ENCODE peak calls at places on chromosomes 4 and X, in four cellular contexts. U is HepG2, V is A549, B is GM12878. N is an unnamed sample.

GRCh38 chr4:155735506-155735905 is 23.3 kb upstream of the GUCY1B1 start:
- DNase-seq in U (no peak), V (no peak), B (no peak), N (no peak)

GRCh38 chr4:55499495-55499894 is 47.2 kb downstream of the CLOCK start:
- DNase-seq in U (no peak), V (no peak), B (no peak), N (no peak)

GRCh38 chr4:4574792-4575191 is 32.9 kb upstream of the STX18 start:
- DNase-seq in U (no peak), V (no peak), B (no peak), N (no peak)

GRCh38 chr4:55498051-55498450 is 48.7 kb downstream of the CLOCK start:
- DNase-seq in U (no peak), V (no peak), B (no peak), N (no peak)

GRCh38 chrX:103099706-103100105 is 6.8 kb upstream of the NXF3 start:
- DNase-seq in U (no peak), V (no peak), B (no peak), N (no peak)

GRCh38 chr4:88008133-88008621 is 742 bp downstream of the PKD2 start:
- DNase-seq in U (peak), V (peak), B (no peak), N (peak)

GRCh38 chrX:9785944-9786741 is at the start of gene SHROOM2:
- DNase-seq in U (no peak), V (no peak), B (no peak), N (peak)

GRCh38 chr4:24473309-24473721 is 111.0 kb downstream of the DHX15 start:
- DNase-seq in U (no peak), V (no peak), B (no peak), N (peak)

GRCh38 chr4:17024430-17024829 is 126.0 kb upstream of the LDB2 start:
- DNase-seq in U (no peak), V (no peak), B (no peak), N (no peak)

GRCh38 chrX:149259241-149259640 is 245.9 kb downstream of the IDS start:
- DNase-seq in U (no peak), V (no peak), B (no peak), N (no peak)

GRCh38 chr4:122617597-122618593 is 3.0 kb downstream of the IL21 start:
- DNase-seq in U (no peak), V (no peak), B (no peak), N (no peak)

GRCh38 chr4:37684154-37684553 is 2.0 kb downstream of the RELL1 start:
- DNase-seq in U (no peak), V (no peak), B (no peak), N (no peak)

GRCh38 chr4:8763966-8764901 is 107.4 kb downstream of the HMX1 start:
- DNase-seq in U (no peak), V (no peak), B (no peak), N (no peak)

GRCh38 chr4:2930135-2930805 is 32.9 kb downstream of the NOP14 start:
- DNase-seq in U (peak), V (no peak), B (no peak), N (no peak)

GRCh38 chrX:40065291-40066046 is 32.3 kb downstream of the BCOR start:
- DNase-seq in U (no peak), V (no peak), B (no peak), N (no peak)

GRCh38 chr4:26150948-26151347 is 169.9 kb upstream of the RBPJ start:
- DNase-seq in U (no peak), V (no peak), B (no peak), N (no peak)

GRCh38 chr4:120156115-120156718 is 89.6 kb upstream of the MAD2L1 start:
- DNase-seq in U (peak), V (peak), B (peak), N (peak)

GRCh38 chrX:20412871-20413486 is 146.3 kb upstream of the RPS6KA3 start:
- DNase-seq in U (no peak), V (no peak), B (no peak), N (no peak)

GRCh38 chrX:4588893-4589292 is 875.4 kb upstream of the PRKX start:
- DNase-seq in U (no peak), V (no peak), B (no peak), N (no peak)

GRCh38 chr4:3338321-3338838 is 45.6 kb downstream of the RGS12 start:
- DNase-seq in U (no peak), V (no peak), B (no peak), N (no peak)

GRCh38 chr4:59698041-59698440 is 1502.1 kb upstream of the ADGRL3 start:
- DNase-seq in U (no peak), V (no peak), B (no peak), N (no peak)

GRCh38 chr4:33780952-33781655 is 2463.2 kb downstream of the ARAP2 start:
- DNase-seq in U (no peak), V (peak), B (no peak), N (no peak)

GRCh38 chrX:85503258-85504158 is 124.0 kb upstream of the POF1B start:
- DNase-seq in U (no peak), V (no peak), B (no peak), N (no peak)

GRCh38 chr4:78989697-78990270 is 50.5 kb upstream of the PAQR3 start:
- DNase-seq in U (no peak), V (no peak), B (no peak), N (no peak)

GRCh38 chrX:134542485-134542884 is 82.5 kb downstream of the HPRT1 start:
- DNase-seq in U (no peak), V (no peak), B (no peak), N (no peak)

GRCh38 chrX:151396042-151396826 is 772 bp upstream of the VMA21 start:
- DNase-seq in U (peak), V (no peak), B (peak), N (peak)

GRCh38 chr4:95410387-95411005 is 138.3 kb downstream of the UNC5C start:
- DNase-seq in U (no peak), V (no peak), B (no peak), N (no peak)

GRCh38 chrX:13699183-13699826 is 10.4 kb downstream of the RAB9A start:
- DNase-seq in U (no peak), V (no peak), B (no peak), N (no peak)

GRCh38 chr4:3193531-3194203 is 55.3 kb upstream of the MSANTD1 start:
- DNase-seq in U (no peak), V (no peak), B (no peak), N (peak)

GRCh38 chrX:13939741-13940597 is 89.7 kb downstream of the GEMIN8 start:
- DNase-seq in U (no peak), V (no peak), B (no peak), N (no peak)

GRCh38 chr4:15779336-15779735 is 1.2 kb downstream of the CD38 start:
- DNase-seq in U (peak), V (peak), B (no peak), N (peak)

GRCh38 chrX:49993661-49994060 is 71.3 kb downstream of the CLCN5 start:
- DNase-seq in U (no peak), V (no peak), B (no peak), N (no peak)

GRCh38 chr4:6781561-6781960 is 966 bp upstream of the KIAA0232 start:
- DNase-seq in U (no peak), V (no peak), B (no peak), N (no peak)

GRCh38 chr4:171621646-171622045 is 191.6 kb upstream of the GALNTL6 start:
- DNase-seq in U (no peak), V (no peak), B (no peak), N (no peak)

GRCh38 chrX:38859602-38860001 is 58.3 kb downstream of the MID1IP1 start:
- DNase-seq in U (no peak), V (no peak), B (no peak), N (no peak)

GRCh38 chrX:38861489-38861888 is 60.2 kb downstream of the MID1IP1 start:
- DNase-seq in U (no peak), V (no peak), B (no peak), N (no peak)

GRCh38 chrX:38860106-38861013 is 59.1 kb downstream of the MID1IP1 start:
- DNase-seq in U (no peak), V (no peak), B (no peak), N (no peak)

GRCh38 chrX:38864165-38864564 is 62.9 kb downstream of the MID1IP1 start:
- DNase-seq in U (no peak), V (no peak), B (no peak), N (no peak)

DNA sequence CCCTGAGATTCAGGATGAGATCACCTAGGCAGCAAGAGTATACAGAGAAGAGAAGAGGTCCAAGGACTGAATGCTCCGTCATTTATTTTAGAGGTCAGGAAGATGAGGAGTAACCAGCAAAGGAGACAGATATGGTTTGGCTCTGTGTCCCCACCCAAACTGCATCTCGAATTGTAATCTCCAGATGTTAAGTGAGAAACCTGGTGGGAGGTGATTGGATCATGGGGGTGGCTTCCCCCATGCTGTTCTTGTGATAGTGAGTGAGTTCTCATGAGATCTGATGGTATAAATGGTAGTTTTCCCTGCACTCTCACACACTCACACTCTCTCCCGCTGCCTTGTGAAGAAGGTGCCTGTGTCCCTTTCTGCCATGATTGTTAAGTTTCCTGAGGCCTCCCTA is 60.8 kb downstream of the MID1IP1 start:
- DNase-seq in U (no peak), V (no peak), B (no peak), N (no peak)
- TF ChIP-seq PBX3 in U (no peak), V (no peak), B (no peak), N (no peak)

GRCh38 chrX:138886769-138887168 is 175.3 kb upstream of the FGF13 start:
- DNase-seq in U (peak), V (no peak), B (no peak), N (no peak)
- TF ChIP-seq PBX3 in U (no peak), V (no peak), B (no peak), N (no peak)

GRCh38 chrX:41258871-41259270 is 75.1 kb upstream of the DDX3X start:
- DNase-seq in U (no peak), V (no peak), B (no peak), N (no peak)

GRCh38 chrX:41258281-41258680 is 75.7 kb upstream of the DDX3X start:
- DNase-seq in U (no peak), V (no peak), B (no peak), N (no peak)

GRCh38 chrX:41259516-41259915 is 74.4 kb upstream of the DDX3X start:
- DNase-seq in U (peak), V (no peak), B (no peak), N (peak)
- TF ChIP-seq PBX3 in U (no peak), V (no peak), B (no peak), N (no peak)

GRCh38 chr4:103753868-103754653 is 34.3 kb upstream of the TACR3 start:
- DNase-seq in U (peak), V (no peak), B (no peak), N (no peak)
- TF ChIP-seq PBX3 in U (no peak), V (no peak), B (no peak), N (no peak)

GRCh38 chr4:183190900-183191527 is 92.0 kb downstream of the WWC2 start:
- DNase-seq in U (peak), V (no peak), B (no peak), N (no peak)
- TF ChIP-seq PBX3 in U (no peak), V (no peak), B (no peak), N (no peak)

GRCh38 chr4:121308328-121308663 is 72.5 kb downstream of the QRFPR start:
- DNase-seq in U (no peak), V (no peak), B (no peak), N (no peak)
- TF ChIP-seq PBX3 in U (no peak), V (no peak), B (no peak), N (no peak)

DNA sequence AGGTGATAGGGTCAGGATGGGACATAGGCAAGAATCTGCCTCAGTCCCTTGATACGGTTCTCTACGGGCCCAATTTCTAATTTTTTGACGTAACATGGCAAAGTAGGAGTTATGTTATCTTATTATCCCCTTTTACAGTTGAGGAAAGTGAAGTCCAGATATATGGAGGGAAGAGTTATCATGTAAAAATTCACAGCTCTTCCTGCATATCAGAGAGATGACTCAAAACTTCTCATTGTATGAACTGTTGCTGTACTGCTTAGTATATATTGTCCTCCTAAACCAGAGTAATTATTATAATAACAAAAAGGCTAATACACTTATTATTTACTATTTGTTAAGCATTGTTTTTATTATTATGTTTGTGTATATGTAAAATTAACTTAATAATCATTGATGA is 260.5 kb upstream of the IGFBP7 start:
- DNase-seq in U (no peak), V (no peak), B (no peak), N (no peak)
- TF ChIP-seq PBX3 in U (no peak), V (no peak), B (no peak), N (no peak)

GRCh38 chr4:159401791-159402380 is 299.0 kb downstream of the RAPGEF2 start:
- DNase-seq in U (peak), V (no peak), B (no peak), N (no peak)

GRCh38 chr4:159396151-159396550 is 293.3 kb downstream of the RAPGEF2 start:
- DNase-seq in U (no peak), V (no peak), B (no peak), N (no peak)

GRCh38 chr4:159400782-159401712 is 298.2 kb downstream of the RAPGEF2 start:
- DNase-seq in U (no peak), V (no peak), B (no peak), N (no peak)

GRCh38 chr4:159395693-159396092 is 292.8 kb downstream of the RAPGEF2 start:
- DNase-seq in U (peak), V (no peak), B (no peak), N (no peak)

GRCh38 chr4:159398236-159398638 is 295.4 kb downstream of the RAPGEF2 start:
- DNase-seq in U (no peak), V (no peak), B (no peak), N (no peak)
- TF ChIP-seq PBX3 in U (no peak), V (no peak), B (no peak), N (no peak)

N was measured in SK-N-SH.